ENCODE peak calls at places on chromosomes 6 and 20, in nine cellular contexts. P, I, X, J, W, L, D, K and F are unnamed samples.

GRCh38 chr6:36837686-36838085 is 1.6 kb downstream of the CPNE5 start:
- DNase-seq in W (no peak), I (no peak), J (no peak), X (no peak), P (no peak), K (no peak), D (no peak), L (no peak), F (no peak)

GRCh38 chr6:108441141-108441540 is 119.6 kb upstream of the FOXO3 start:
- DNase-seq in D (no peak), I (no peak), L (no peak), K (no peak), P (no peak), J (no peak), X (no peak), W (no peak), F (no peak)

GRCh38 chr6:139490482-139490881 is 116.0 kb upstream of the CITED2 start:
- DNase-seq in J (no peak), P (no peak), K (no peak), X (no peak), D (no peak), I (no peak), W (no peak), L (no peak), F (peak; percentile 44)

GRCh38 chr6:89711801-89712200 is 73.3 kb upstream of the LYRM2 start:
- DNase-seq in J (no peak), K (no peak), W (no peak), L (no peak), X (no peak), I (no peak), P (no peak), D (no peak), F (no peak)

GRCh38 chr20:37347347-37347823 is 1.4 kb downstream of the SRC start:
- DNase-seq in D (no peak), K (no peak), W (no peak), L (no peak), J (peak; percentile 31), I (no peak), P (no peak), X (no peak), F (no peak)

GRCh38 chr6:32086661-32087573 is 22.2 kb downstream of the TNXB start:
- DNase-seq in K (peak; percentile 83), P (no peak), D (peak; percentile 77), L (peak; percentile 56), I (peak; percentile 70), X (no peak), W (no peak), J (no peak), F (no peak)

GRCh38 chr6:4008324-4009047 is 70.5 kb downstream of the FAM217A start:
- DNase-seq in J (no peak), L (no peak), X (no peak), P (peak; percentile 61), D (peak; percentile 63), I (peak; percentile 90), K (no peak), W (no peak), F (peak; percentile 58)

GRCh38 chr6:86153529-86153928 is 510.8 kb upstream of the SYNCRIP start:
- DNase-seq in X (no peak), J (no peak), D (no peak), P (no peak), K (no peak), L (no peak), W (no peak), I (no peak), F (no peak)

GRCh38 chr6:4848382-4849068 is 72.3 kb downstream of the CDYL start:
- DNase-seq in L (no peak), P (no peak), D (no peak), K (no peak), I (no peak), J (no peak), X (no peak), W (peak; percentile 21), F (no peak)

GRCh38 chr20:24341781-24342180 is 127.6 kb upstream of the SYNDIG1 start:
- DNase-seq in L (no peak), W (no peak), X (no peak), J (no peak), P (no peak), D (no peak), I (no peak), K (no peak), F (no peak)

GRCh38 chr20:41138527-41139226 is 1.3 kb downstream of the PLCG1 start:
- DNase-seq in X (no peak), J (no peak), L (no peak), D (no peak), P (peak; percentile 18), W (peak; percentile 51), I (peak; percentile 27), K (peak; percentile 70), F (peak; percentile 40)

GRCh38 chr6:56475736-56476457 is 166.8 kb downstream of the DST start:
- DNase-seq in L (peak; percentile 51), K (no peak), D (no peak), I (peak; percentile 50), J (no peak), P (no peak), W (no peak), X (peak; percentile 14), F (no peak)

GRCh38 chr6:85669735-85670194 is 27.1 kb upstream of the SYNCRIP start:
- DNase-seq in D (peak; percentile 94), K (no peak), X (no peak), J (no peak), W (peak; percentile 18), L (no peak), P (peak; percentile 97), I (peak; percentile 36), F (peak; percentile 16)

GRCh38 chr6:14126250-14126649 is 8.7 kb downstream of the CD83 start:
- DNase-seq in W (no peak), X (no peak), P (no peak), L (no peak), K (no peak), D (no peak), I (no peak), J (no peak), F (no peak)

GRCh38 chr20:8144282-8145245 is 12.5 kb downstream of the PLCB1 start:
- DNase-seq in J (no peak), K (no peak), W (no peak), D (peak; percentile 77), I (peak; percentile 91), X (no peak), P (no peak), L (no peak), F (no peak)

GRCh38 chr20:62762801-62763368 is 33.4 kb upstream of the MRGBP start:
- DNase-seq in J (no peak), W (no peak), K (no peak), L (no peak), X (no peak), P (no peak), I (no peak), D (no peak), F (no peak)
- H3K27ac ChIP-seq in J (no peak overlapping the region), W (no peak overlapping the region), K (no peak overlapping the region), L (no peak overlapping the region), X (no peak overlapping the region), P (no peak overlapping the region), I (no peak overlapping the region), D (no peak overlapping the region), F (no peak overlapping the region)

DNA sequence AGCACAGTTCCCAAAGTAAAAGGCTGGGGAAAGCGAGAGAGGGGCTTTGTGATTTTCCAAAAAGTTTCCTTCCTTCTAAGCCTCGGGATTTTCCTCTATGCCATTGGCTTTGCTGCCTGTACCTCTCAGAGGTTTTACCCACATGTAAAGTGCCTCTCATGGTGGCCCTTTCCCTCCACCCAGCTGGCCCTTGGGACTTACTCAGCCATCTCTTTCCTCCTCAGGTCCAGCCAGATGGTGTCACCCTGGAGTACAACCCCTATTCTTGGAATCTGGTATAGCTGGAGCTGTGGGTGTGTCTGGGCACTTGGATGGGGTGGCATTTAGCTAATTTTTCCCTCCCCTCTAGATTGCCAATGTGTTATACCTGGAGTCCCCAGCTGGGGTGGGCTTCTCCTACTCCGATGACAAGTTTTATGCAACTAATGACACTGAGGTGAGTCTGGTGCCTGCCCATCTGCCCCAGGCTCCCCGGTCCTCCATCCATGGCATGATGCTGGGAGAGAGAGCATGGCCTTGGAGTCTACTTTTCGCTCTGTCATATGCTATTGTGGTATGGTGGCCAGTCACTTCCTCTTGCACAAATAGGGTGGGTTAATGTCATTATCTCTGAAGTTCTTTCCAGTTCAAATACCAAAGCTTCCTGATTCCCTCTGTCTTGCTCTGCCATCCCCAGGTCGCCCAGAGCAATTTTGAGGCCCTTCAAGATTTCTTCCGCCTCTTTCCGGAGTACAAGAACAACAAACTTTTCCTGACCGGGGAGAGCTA is 1.1 kb downstream of the CTSA start:
- DNase-seq in P (no peak), X (no peak), K (peak; percentile 43), I (peak; percentile 48), D (peak; percentile 24), J (no peak), L (no peak), W (no peak), F (no peak)
- H3K27ac ChIP-seq in P (no peak overlapping the region), X (no peak overlapping the region), K (no peak overlapping the region), I (no peak overlapping the region), D (no peak overlapping the region), J (no peak overlapping the region), L (peak overlapping the region; percentile 87), W (peak overlapping the region; percentile 84), F (peak overlapping the region; percentile 67)

GRCh38 chr6:111890981-111891380 is 17.7 kb upstream of the FYN start:
- DNase-seq in P (no peak), J (no peak), K (no peak), D (no peak), L (no peak), W (no peak), X (no peak), I (no peak), F (no peak)

GRCh38 chr6:111894951-111895350 is 21.7 kb upstream of the FYN start:
- DNase-seq in W (no peak), L (no peak), I (peak; percentile 33), X (no peak), D (no peak), P (no peak), K (no peak), J (no peak), F (no peak)

GRCh38 chr6:111898452-111898851 is 25.2 kb upstream of the FYN start:
- DNase-seq in J (no peak), I (no peak), K (no peak), X (no peak), P (no peak), W (no peak), D (no peak), L (no peak), F (no peak)

GRCh38 chr6:111892431-111892830 is 19.2 kb upstream of the FYN start:
- DNase-seq in K (no peak), L (no peak), P (no peak), D (no peak), I (no peak), X (no peak), J (no peak), W (no peak), F (no peak)

DNA sequence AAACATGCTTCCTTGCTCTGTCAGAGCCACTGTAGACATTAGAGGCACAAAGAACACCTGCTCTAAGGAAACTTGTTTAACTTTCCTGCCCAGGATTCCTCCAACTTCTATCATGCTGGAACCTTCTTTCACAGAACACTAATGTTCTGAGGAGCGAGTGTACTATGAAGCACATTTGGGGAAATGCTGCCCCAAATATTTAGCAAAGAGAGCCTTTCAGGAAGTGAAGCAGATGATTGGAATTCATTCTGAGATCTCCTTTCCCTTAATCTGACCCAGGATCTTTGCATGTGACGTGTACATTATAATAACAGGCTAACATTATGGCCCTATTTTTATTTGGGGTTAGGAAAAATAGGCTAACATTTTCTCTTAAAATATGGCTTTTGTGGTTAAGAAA is 21.0 kb upstream of the FYN start:
- DNase-seq in D (peak; percentile 22), K (no peak), X (no peak), P (peak; percentile 56), L (no peak), I (peak; percentile 43), J (no peak), W (no peak), F (no peak)
- H3K27ac ChIP-seq in D (no peak overlapping the region), K (no peak overlapping the region), X (no peak overlapping the region), P (no peak overlapping the region), L (no peak overlapping the region), I (no peak overlapping the region), J (no peak overlapping the region), W (no peak overlapping the region), F (no peak overlapping the region)

GRCh38 chr6:1860756-1861369 is 251.1 kb downstream of the FOXC1 start:
- DNase-seq in L (no peak), D (no peak), W (no peak), K (no peak), I (no peak), P (no peak), J (no peak), X (no peak), F (no peak)
- H3K27ac ChIP-seq in L (no peak overlapping the region), D (no peak overlapping the region), W (no peak overlapping the region), K (no peak overlapping the region), I (no peak overlapping the region), P (no peak overlapping the region), J (peak overlapping the region; percentile 26), X (no peak overlapping the region), F (no peak overlapping the region)